ENCODE peak calls at places on chromosomes 11 and 22, in eight cellular contexts. A is ovary, C is fibroblast of pulmonary artery, Z is HCT116, S is A549, P is GM10248, D is nephron progenitor cell, Y is fibroblast of mammary gland. X is an unnamed sample.

GRCh38 chr11:36110698-36111410 is 167.0 kb downstream of the LDLRAD3 start:
- DNase-seq in A (no peak), Y (no peak), P (no peak), Z (no peak), C (no peak), S (no peak), D (no peak), X (no peak)

GRCh38 chr11:35917676-35918075 is 26.2 kb upstream of the LDLRAD3 start:
- DNase-seq in D (no peak), P (peak; percentile 31), C (no peak), S (no peak), A (no peak), Z (no peak), Y (no peak), X (no peak)

GRCh38 chr11:35838071-35838470 is 105.8 kb upstream of the LDLRAD3 start:
- DNase-seq in D (no peak), C (no peak), S (no peak), A (no peak), Z (no peak), P (no peak), Y (no peak), X (no peak)

GRCh38 chr11:68008381-68009337 is 1.5 kb upstream of the ALDH3B1 start:
- DNase-seq in P (no peak), Y (no peak), A (peak; percentile 35), C (no peak), S (no peak), Z (no peak), D (no peak), X (no peak)

GRCh38 chr11:115502636-115503082 is 1.6 kb downstream of the CADM1 start:
- DNase-seq in P (no peak), C (no peak), D (peak; percentile 29), S (no peak), Z (no peak), A (no peak), Y (no peak), X (peak; percentile 26)

GRCh38 chr11:120830092-120830491 is 193.8 kb upstream of the TBCEL start:
- DNase-seq in Y (no peak), D (no peak), Z (no peak), A (no peak), P (no peak), C (no peak), S (no peak), X (no peak)

GRCh38 chr11:1717745-1718144 is 20.8 kb downstream of the KRTAP5-6 start:
- DNase-seq in D (no peak), Y (no peak), C (no peak), Z (no peak), A (no peak), P (no peak), S (no peak), X (no peak)

GRCh38 chr11:58573451-58574104 is 2.1 kb downstream of the LPXN start:
- DNase-seq in Y (peak; percentile 91), S (peak; percentile 54), P (peak; percentile 27), C (peak; percentile 86), Z (no peak), D (no peak), A (peak; percentile 45), X (no peak)

GRCh38 chr22:49849161-49850020 is 4.3 kb upstream of the ZBED4 start:
- DNase-seq in Y (no peak), C (no peak), S (no peak), Z (no peak), P (no peak), D (peak; percentile 26), A (no peak), X (no peak)

GRCh38 chr22:46287873-46288751 is 8.6 kb upstream of the GTSE1 start:
- DNase-seq in Z (no peak), C (no peak), A (no peak), S (no peak), P (peak; percentile 87), Y (no peak), D (no peak), X (no peak)

GRCh38 chr11:94768602-94769511 is 701 bp downstream of the AMOTL1 start:
- DNase-seq in P (peak; percentile 27), C (peak; percentile 33), S (no peak), Z (no peak), D (peak; percentile 71), A (peak; percentile 51), Y (no peak), X (peak; percentile 27)

GRCh38 chr22:47221840-47222615 is 459.6 kb downstream of the TBC1D22A start:
- DNase-seq in C (no peak), A (no peak), P (no peak), Y (no peak), S (no peak), Z (no peak), D (no peak), X (peak; percentile 0)

GRCh38 chr11:46612326-46612725 is 4.7 kb downstream of the HARBI1 start:
- DNase-seq in P (no peak), C (no peak), Y (no peak), D (no peak), S (no peak), Z (no peak), A (no peak), X (no peak)

GRCh38 chr11:130131957-130132850 is 27.4 kb upstream of the ST14 start:
- DNase-seq in P (peak; percentile 77), D (peak; percentile 38), Z (peak; percentile 53), Y (peak; percentile 72), S (peak; percentile 61), A (no peak), C (peak; percentile 81), X (no peak)

GRCh38 chr11:130136107-130136506 is 23.5 kb upstream of the ST14 start:
- DNase-seq in Z (no peak), Y (no peak), C (no peak), S (no peak), P (no peak), A (no peak), D (no peak), X (no peak)

GRCh38 chr11:130137999-130138398 is 21.6 kb upstream of the ST14 start:
- DNase-seq in P (no peak), A (no peak), Y (no peak), Z (no peak), S (no peak), D (no peak), C (no peak), X (no peak)

GRCh38 chr11:130129922-130130321 is 29.7 kb upstream of the ST14 start:
- DNase-seq in S (no peak), Y (no peak), P (no peak), D (no peak), C (no peak), Z (no peak), A (no peak), X (no peak)

GRCh38 chr11:130133716-130134115 is 25.9 kb upstream of the ST14 start:
- DNase-seq in S (no peak), C (no peak), Y (no peak), Z (no peak), A (no peak), P (no peak), D (no peak), X (no peak)
- TF ChIP-seq CTCF in S (no peak), C (no peak), Y (no peak), Z (no peak), A (no peak), P (no peak), D (no peak), X (no peak)

DNA sequence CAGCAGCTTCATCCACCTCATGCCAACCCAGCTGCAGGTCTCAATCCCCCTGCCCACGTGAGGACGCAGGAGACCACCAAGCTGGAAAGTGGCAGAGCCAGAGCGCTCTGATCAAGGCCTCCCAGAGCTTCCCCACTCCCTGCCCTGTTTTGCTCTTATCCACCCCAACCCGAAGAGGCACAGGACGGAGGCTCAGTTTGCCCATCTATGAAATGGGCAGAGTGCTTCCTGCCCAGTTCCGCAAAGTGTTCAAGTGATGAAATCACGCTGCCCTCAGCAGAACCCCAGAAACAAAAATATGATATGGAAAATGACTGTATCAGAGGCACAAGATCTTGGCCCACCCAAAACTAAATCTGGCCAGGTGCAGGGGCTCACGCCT is 7.9 kb downstream of the LGALS2 start:
- DNase-seq in C (no peak), Y (no peak), A (no peak), S (no peak), D (no peak), Z (no peak), P (no peak), X (no peak)
- TF ChIP-seq CTCF in C (no peak), Y (no peak), A (no peak), S (no peak), D (no peak), Z (no peak), P (no peak), X (no peak)

GRCh38 chr22:39284983-39285382 is 34.4 kb downstream of the RPL3 start:
- DNase-seq in S (no peak), Z (no peak), P (no peak), D (no peak), C (no peak), Y (no peak), A (no peak), X (no peak)

GRCh38 chr22:39281126-39281525 is 36.3 kb upstream of the PDGFB start:
- DNase-seq in Z (no peak), A (no peak), S (no peak), C (no peak), P (no peak), D (no peak), Y (no peak), X (no peak)

GRCh38 chr22:39283312-39284141 is 35.9 kb downstream of the RPL3 start:
- DNase-seq in Z (no peak), Y (no peak), P (no peak), S (no peak), A (no peak), D (no peak), C (peak; percentile 38), X (no peak)

GRCh38 chr22:39284142-39284980 is 35.1 kb downstream of the RPL3 start:
- DNase-seq in C (no peak), D (no peak), Y (no peak), P (no peak), S (no peak), Z (no peak), A (no peak), X (no peak)

GRCh38 chr22:39282642-39283311 is 36.6 kb downstream of the RPL3 start:
- DNase-seq in Y (no peak), D (no peak), A (no peak), Z (no peak), S (no peak), C (peak; percentile 28), P (no peak), X (no peak)
- TF ChIP-seq CTCF in Y (no peak), D (no peak), A (no peak), Z (no peak), S (no peak), C (no peak), P (peak; percentile 13), X (no peak)

GRCh38 chr11:6898911-6899310 is 6.6 kb upstream of the OR2D2 start:
- DNase-seq in Y (no peak), D (no peak), P (no peak), A (no peak), S (no peak), Z (no peak), C (no peak), X (no peak)

GRCh38 chr11:6895010-6895409 is 2.7 kb upstream of the OR2D2 start:
- DNase-seq in Z (no peak), S (no peak), P (no peak), Y (no peak), D (no peak), C (no peak), A (no peak), X (no peak)

GRCh38 chr11:6892400-6892799 is at the start of gene OR2D2:
- DNase-seq in S (no peak), C (no peak), Y (no peak), P (no peak), A (no peak), Z (no peak), D (no peak), X (no peak)

GRCh38 chr11:6889835-6890234 is 2.5 kb downstream of the OR2D2 start:
- DNase-seq in P (no peak), A (no peak), D (no peak), S (no peak), Z (no peak), Y (no peak), C (no peak), X (no peak)

GRCh38 chr11:6894097-6894496 is 1.8 kb upstream of the OR2D2 start:
- DNase-seq in C (no peak), A (no peak), D (no peak), Y (no peak), P (no peak), Z (no peak), S (no peak), X (no peak)
- TF ChIP-seq CTCF in C (no peak), A (no peak), D (no peak), Y (no peak), P (no peak), Z (no peak), S (no peak), X (no peak)

X was measured in progenitor cell of endocrine pancreas.